ENCODE peak calls at places on chromosome 10, in five cellular contexts. S is ovary, E is AG10803, N is endothelial cell, L is cardiac fibroblast. W is an unnamed sample.

GRCh38 chr10:96122824-96123223 is 7.3 kb upstream of the ZNF518A start:
- DNase-seq in S (no peak), E (no peak), N (no peak), L (no peak), W (no peak)

GRCh38 chr10:78623577-78624215 is 445.1 kb upstream of the ZMIZ1 start:
- DNase-seq in S (no peak), E (peak; percentile 72), N (no peak), L (peak; percentile 53), W (peak; percentile 79)

GRCh38 chr10:120727001-120727400 is 124.2 kb upstream of the WDR11 start:
- DNase-seq in S (no peak), E (no peak), N (no peak), L (no peak), W (peak; percentile 59)

GRCh38 chr10:30751678-30752331 is 122.3 kb upstream of the LYZL2 start:
- DNase-seq in S (peak; percentile 54), E (peak; percentile 93), N (peak; percentile 86), L (peak; percentile 72), W (peak; percentile 89)

GRCh38 chr10:25522294-25522693 is 347.5 kb downstream of the GPR158 start:
- DNase-seq in S (no peak), E (no peak), N (no peak), L (peak; percentile 13), W (peak; percentile 13)

GRCh38 chr10:81309041-81309552 is 565.9 kb upstream of the NRG3 start:
- DNase-seq in S (no peak), E (no peak), N (no peak), L (no peak), W (no peak)

GRCh38 chr10:4074559-4075407 is 289.8 kb upstream of the KLF6 start:
- DNase-seq in S (no peak), E (peak; percentile 55), N (no peak), L (peak; percentile 18), W (peak; percentile 55)

GRCh38 chr10:101658910-101659309 is 36.1 kb downstream of the FBXW4 start:
- DNase-seq in S (no peak), E (no peak), N (no peak), L (no peak), W (no peak)

GRCh38 chr10:31581741-31582323 is 262.8 kb downstream of the ZEB1 start:
- DNase-seq in S (no peak), E (no peak), N (no peak), L (peak; percentile 10), W (no peak)

GRCh38 chr10:3853547-3853989 is 68.6 kb upstream of the KLF6 start:
- DNase-seq in S (no peak), E (peak; percentile 35), N (no peak), L (no peak), W (peak; percentile 32)

GRCh38 chr10:9596368-9596920 is 1421.2 kb upstream of the CELF2 start:
- DNase-seq in S (no peak), E (peak; percentile 3), N (no peak), L (peak; percentile 80), W (no peak)

GRCh38 chr10:131997366-131998049 is 15.8 kb upstream of the BNIP3 start:
- DNase-seq in S (peak; percentile 90), E (peak; percentile 77), N (peak; percentile 62), L (peak; percentile 86), W (peak; percentile 69)

GRCh38 chr10:944034-944831 is 12.7 kb upstream of the LARP4B start:
- DNase-seq in S (no peak), E (peak; percentile 81), N (no peak), L (peak; percentile 28), W (peak; percentile 44)

GRCh38 chr10:57689898-57690297 is 577.8 kb downstream of the IPMK start:
- DNase-seq in S (no peak), E (no peak), N (no peak), L (no peak), W (no peak)

GRCh38 chr10:8043569-8044306 is 10.8 kb upstream of the GATA3 start:
- DNase-seq in S (no peak), E (no peak), N (peak; percentile 37), L (no peak), W (no peak)

GRCh38 chr10:78923644-78924318 is 145.0 kb upstream of the ZMIZ1 start:
- DNase-seq in S (no peak), E (no peak), N (no peak), L (no peak), W (no peak)

GRCh38 chr10:58189269-58189668 is 78.4 kb downstream of the IPMK start:
- DNase-seq in S (no peak), E (peak; percentile 42), N (no peak), L (peak; percentile 17), W (peak; percentile 74)

GRCh38 chr10:110918269-110918632 is 729 bp downstream of the BBIP1 start:
- DNase-seq in S (peak; percentile 96), E (peak; percentile 97), N (no peak), L (peak; percentile 97), W (peak; percentile 94)

GRCh38 chr10:12480440-12480839 is 131.1 kb downstream of the CAMK1D start:
- DNase-seq in S (no peak), E (no peak), N (no peak), L (no peak), W (no peak)

GRCh38 chr10:49642311-49642710 is 28.5 kb downstream of the CHAT start:
- DNase-seq in S (no peak), E (no peak), N (no peak), L (no peak), W (no peak)

GRCh38 chr10:125006921-125007391 is 65.0 kb downstream of the ZRANB1 start:
- DNase-seq in S (no peak), E (peak; percentile 92), N (no peak), L (peak; percentile 17), W (no peak)

GRCh38 chr10:73060738-73061635 is 35.7 kb downstream of the P4HA1 start:
- DNase-seq in S (no peak), E (peak; percentile 30), N (no peak), L (peak; percentile 47), W (peak; percentile 45)

GRCh38 chr10:607545-608196 is 81.8 kb downstream of the DIP2C start:
- DNase-seq in S (no peak), E (peak; percentile 62), N (no peak), L (no peak), W (no peak)

GRCh38 chr10:95266674-95267095 is 24.1 kb downstream of the PDLIM1 start:
- DNase-seq in S (no peak), E (peak; percentile 94), N (no peak), L (peak; percentile 92), W (peak; percentile 75)

GRCh38 chr10:20624642-20625041 is 272.5 kb downstream of the NEBL start:
- DNase-seq in S (no peak), E (peak; percentile 76), N (no peak), L (peak; percentile 71), W (peak; percentile 45)

GRCh38 chr10:70597856-70598815 is 4.4 kb downstream of the PRF1 start:
- DNase-seq in S (no peak), E (no peak), N (no peak), L (no peak), W (no peak)
- TF ChIP-seq CTCF in S (no peak), E (no peak), N (no peak), L (no peak), W (no peak)

GRCh38 chr10:113216068-113216467 is 266.0 kb downstream of the TCF7L2 start:
- DNase-seq in S (no peak), E (peak; percentile 8), N (no peak), L (no peak), W (peak; percentile 16)
- TF ChIP-seq CTCF in S (no peak), E (peak; percentile 45), N (no peak), L (no peak), W (peak; percentile 42)

GRCh38 chr10:14820010-14820774 is 17.6 kb downstream of the CDNF start:
- DNase-seq in S (no peak), E (peak; percentile 62), N (no peak), L (peak; percentile 81), W (peak; percentile 95)
- TF ChIP-seq CTCF in S (no peak), E (no peak), N (no peak), L (no peak), W (peak; percentile 13)

GRCh38 chr10:122521011-122521410 is 39.5 kb upstream of the DMBT1 start:
- DNase-seq in S (no peak), E (no peak), N (no peak), L (no peak), W (no peak)

GRCh38 chr10:122526892-122527291 is 33.7 kb upstream of the DMBT1 start:
- DNase-seq in S (no peak), E (no peak), N (no peak), L (no peak), W (no peak)

GRCh38 chr10:122524811-122525210 is 35.7 kb upstream of the DMBT1 start:
- DNase-seq in S (no peak), E (no peak), N (no peak), L (no peak), W (no peak)

GRCh38 chr10:122530177-122530576 is 30.4 kb upstream of the DMBT1 start:
- DNase-seq in S (no peak), E (no peak), N (no peak), L (peak; percentile 57), W (no peak)

GRCh38 chr10:122525788-122526187 is 34.8 kb upstream of the DMBT1 start:
- DNase-seq in S (no peak), E (no peak), N (peak; percentile 21), L (peak; percentile 10), W (no peak)
- TF ChIP-seq CTCF in S (no peak), E (no peak), N (peak; percentile 68), L (no peak), W (peak; percentile 16)

DNA sequence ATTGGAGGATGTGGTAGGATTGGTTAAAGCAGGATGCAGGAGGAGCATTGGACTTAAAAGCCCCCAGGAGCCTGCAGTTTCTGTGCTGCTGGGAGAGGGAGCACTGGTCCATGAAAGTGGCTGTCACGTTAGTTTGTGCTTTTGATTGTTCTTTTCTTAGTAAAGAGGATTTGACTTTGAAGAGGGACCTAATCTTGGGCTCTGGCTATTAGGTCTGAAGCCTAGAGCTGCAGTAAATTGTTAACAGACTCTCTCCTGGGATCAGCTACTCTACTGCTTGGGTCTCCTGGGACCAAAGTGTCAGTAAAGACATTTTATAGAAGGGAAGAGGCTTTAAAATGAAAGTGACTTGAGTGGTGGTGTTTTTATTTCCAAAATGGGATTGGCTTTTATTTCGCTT is 3.7 kb downstream of the ZFYVE27 start:
- DNase-seq in S (no peak), E (no peak), N (no peak), L (no peak), W (no peak)
- TF ChIP-seq CTCF in S (no peak), E (no peak), N (no peak), L (no peak), W (no peak)

GRCh38 chr10:34791947-34792346 is 23.1 kb downstream of the PARD3 start:
- DNase-seq in S (no peak), E (no peak), N (no peak), L (no peak), W (no peak)
- TF ChIP-seq CTCF in S (no peak), E (no peak), N (no peak), L (no peak), W (no peak)

GRCh38 chr10:86139066-86139657 is 227.4 kb downstream of the GRID1 start:
- DNase-seq in S (no peak), E (no peak), N (peak; percentile 61), L (no peak), W (no peak)
- TF ChIP-seq CTCF in S (no peak), E (peak; percentile 13), N (peak; percentile 58), L (no peak), W (no peak)